ENCODE peak calls at places on chromosomes 5 and 9, in four cellular contexts. X is uterus, L is body of pancreas, N is GM12878. B is an unnamed sample.

GRCh38 chr9:98347642-98348041 is 92.2 kb upstream of the TBC1D2 start:
- DNase-seq in N (no peak), X (no peak), L (no peak), B (no peak)

GRCh38 chr5:92267830-92268229 is 884.7 kb upstream of the ARRDC3 start:
- DNase-seq in N (no peak), X (no peak), L (no peak), B (no peak)

GRCh38 chr9:69476016-69476415 is 151.0 kb downstream of the ENTREP1 start:
- DNase-seq in X (no peak), L (no peak), N (no peak), B (no peak)

GRCh38 chr5:103259705-103260355 is 1.3 kb downstream of the MACIR start:
- DNase-seq in L (no peak), N (no peak), X (no peak), B (peak)

GRCh38 chr5:157612071-157612476 is 36.5 kb upstream of the ADAM19 start:
- DNase-seq in X (no peak), N (no peak), L (no peak), B (no peak)

GRCh38 chr9:13804532-13804931 is 509.4 kb downstream of the NFIB start:
- DNase-seq in X (no peak), L (no peak), N (no peak), B (no peak)

GRCh38 chr9:69141851-69142250 is 32.2 kb upstream of the TJP2 start:
- DNase-seq in L (no peak), N (no peak), X (no peak), B (no peak)

GRCh38 chr5:54243483-54244080 is 66.8 kb downstream of the ARL15 start:
- DNase-seq in N (no peak), L (peak), X (no peak), B (no peak)

GRCh38 chr5:170483701-170484458 is 19.9 kb upstream of the KCNIP1 start:
- DNase-seq in L (peak), N (no peak), X (no peak), B (no peak)

GRCh38 chr9:32483343-32483742 is 42.7 kb downstream of the RIGI start:
- DNase-seq in L (no peak), X (no peak), N (no peak), B (no peak)

GRCh38 chr9:136762915-136763648 is 1.2 kb downstream of the LCN15 start:
- DNase-seq in X (peak), N (no peak), L (peak), B (peak)

GRCh38 chr5:535781-536698 is 11.8 kb upstream of the SLC9A3 start:
- DNase-seq in L (no peak), N (no peak), X (no peak), B (no peak)

GRCh38 chr5:56123531-56124243 is 109.4 kb downstream of the ANKRD55 start:
- DNase-seq in X (peak), N (no peak), L (peak), B (peak)

GRCh38 chr5:110268283-110268682 is 458.2 kb downstream of the TMEM232 start:
- DNase-seq in N (no peak), X (no peak), L (no peak), B (no peak)

GRCh38 chr5:71939452-71939932 is 167.8 kb upstream of the MAP1B start:
- DNase-seq in N (no peak), X (no peak), L (no peak), B (no peak)

GRCh38 chr5:126351138-126351537 is 72.1 kb upstream of the GRAMD2B start:
- DNase-seq in N (no peak), X (no peak), L (no peak), B (no peak)

DNA sequence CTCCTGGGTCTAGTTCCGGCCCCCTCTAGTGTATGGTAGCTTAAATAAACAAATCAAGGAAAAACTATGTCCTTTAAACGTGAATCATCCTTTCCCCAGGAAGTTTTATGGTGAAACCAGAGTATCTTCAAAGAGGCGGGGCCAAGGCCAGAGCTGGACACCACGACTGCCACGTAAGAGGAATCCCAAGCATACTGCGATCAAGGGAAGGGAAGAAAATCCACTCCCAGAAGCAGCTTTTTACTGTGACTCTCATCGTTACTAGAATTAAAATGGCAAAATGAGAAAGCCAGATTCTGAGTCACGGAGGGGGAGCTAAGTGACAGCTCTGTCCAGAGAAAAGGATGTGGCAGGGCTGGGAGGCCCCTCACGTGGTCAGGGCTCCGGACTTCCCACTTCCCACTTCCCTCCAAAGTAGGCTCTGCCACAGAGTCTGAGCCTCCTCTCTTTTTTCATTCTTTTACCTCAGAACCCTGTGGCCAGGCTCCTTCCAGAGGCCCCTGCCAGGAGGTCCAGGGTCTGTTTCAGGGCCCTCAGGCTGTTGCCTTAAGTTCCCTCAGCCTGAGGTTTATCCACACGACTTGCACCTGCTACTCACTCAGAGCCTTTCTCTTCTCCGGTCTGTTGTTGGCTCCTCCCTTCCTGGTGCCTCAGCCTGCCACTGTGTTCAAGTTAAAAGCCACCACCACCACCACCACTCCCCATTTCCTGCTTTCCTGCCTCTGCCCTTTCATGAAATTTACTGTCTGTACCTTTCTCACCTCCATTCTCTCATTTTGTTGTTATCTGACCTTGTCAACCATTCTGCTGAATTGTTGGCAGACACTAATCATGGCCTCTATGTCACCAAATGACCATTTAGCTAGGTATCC is 1.4 kb upstream of the GLRX start:
- DNase-seq in X (peak), L (peak), N (no peak), B (peak)
- TF ChIP-seq POLR2A in X (no peak), L (no peak), N (peak), B (peak)

GRCh38 chr9:92325269-92325990 is at the start of the genes CENPP and NOL8:
- DNase-seq in X (peak), L (peak), N (peak), B (peak)
- TF ChIP-seq POLR2A in X (peak), L (peak), N (peak), B (peak)

DNA sequence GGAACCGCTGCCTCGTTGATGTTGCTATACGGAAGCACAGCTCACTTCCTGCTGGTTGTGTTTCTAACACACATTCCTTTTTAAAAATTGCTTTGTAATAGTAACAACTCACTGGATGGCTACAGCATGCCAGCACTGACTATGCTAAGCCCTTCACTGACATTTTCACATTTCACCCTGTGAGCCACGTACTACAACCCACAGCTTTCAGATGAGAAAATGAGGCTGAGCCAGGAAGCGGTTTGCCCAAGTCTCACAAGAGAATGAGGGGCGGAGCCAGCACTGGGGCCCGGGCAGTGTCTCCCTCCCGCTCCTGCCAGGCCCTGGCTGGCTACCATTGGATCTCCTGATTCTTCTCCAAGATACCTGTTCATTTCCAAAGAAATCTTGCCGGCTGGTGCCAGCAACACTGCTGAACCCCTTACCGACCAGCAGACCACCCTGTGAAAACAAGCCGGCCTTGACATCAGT is 38.3 kb downstream of the FAM78A start:
- DNase-seq in L (peak), N (peak), X (no peak), B (no peak)
- TF ChIP-seq POLR2A in L (no peak), N (peak), X (no peak), B (no peak)

GRCh38 chr9:30673132-30673531 is 1711.3 kb upstream of the ACO1 start:
- DNase-seq in N (no peak), L (no peak), X (no peak), B (no peak)
- TF ChIP-seq POLR2A in N (no peak), L (no peak), X (no peak), B (no peak)

DNA sequence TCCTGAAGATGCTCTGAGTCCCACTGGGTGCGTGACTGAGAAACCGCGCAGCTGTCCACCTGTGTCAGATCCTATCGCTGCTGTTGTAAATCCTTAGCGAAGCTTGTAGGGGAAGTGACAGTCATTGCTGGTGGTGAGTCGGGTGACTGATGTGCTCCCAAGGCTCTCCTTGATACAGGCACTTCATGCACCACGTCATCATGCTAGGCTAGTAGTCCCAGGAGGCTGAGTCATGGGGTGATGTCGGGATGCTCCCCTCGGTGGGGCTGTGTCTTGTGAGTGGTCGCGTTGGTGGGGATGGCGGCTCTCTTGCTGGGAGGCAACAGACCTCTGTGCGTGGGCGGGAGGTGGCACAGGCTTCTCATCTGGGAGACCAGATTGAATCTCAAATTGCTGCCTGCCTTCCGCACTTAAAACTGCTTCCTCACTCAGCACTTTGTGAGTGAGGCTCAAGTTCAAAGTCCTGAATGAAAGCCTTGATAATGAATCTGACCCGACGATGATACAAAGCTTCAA is 84.7 kb downstream of the CSNK1A1 start:
- DNase-seq in L (no peak), N (no peak), X (no peak), B (peak)
- TF ChIP-seq POLR2A in L (no peak), N (no peak), X (no peak), B (no peak)